ENCODE peak calls at places on chromosomes 1 and 21, in six cellular contexts. One of them, this sample, is unnamed. For H3K27me3, the result is how much of the 10 kb centered on the place peaks cover.

GRCh38 chr21:45305831-45306230 is 18.1 kb upstream of the POFUT2 start:
- DNase-seq in MM.1S: no peak
- DNase-seq in DND-41: no peak
- DNase-seq in astrocyte: peak
- DNase-seq in PC-9: no peak
- DNase-seq in hepatocyte: no peak
- DNase-seq in this sample: no peak

GRCh38 chr21:39153373-39153772 is 29.9 kb downstream of the PSMG1 start:
- DNase-seq in MM.1S: peak
- DNase-seq in DND-41: no peak
- DNase-seq in astrocyte: no peak
- DNase-seq in PC-9: no peak
- DNase-seq in hepatocyte: no peak
- DNase-seq in this sample: no peak

GRCh38 chr1:9302745-9303524 is 10.2 kb downstream of the SPSB1 start:
- DNase-seq in MM.1S: no peak
- DNase-seq in DND-41: no peak
- DNase-seq in astrocyte: peak
- DNase-seq in PC-9: peak
- DNase-seq in hepatocyte: peak
- DNase-seq in this sample: peak

GRCh38 chr21:45074818-45075605 is 632 bp downstream of the ADARB1 start:
- DNase-seq in MM.1S: no peak
- DNase-seq in DND-41: peak
- DNase-seq in astrocyte: peak
- DNase-seq in PC-9: no peak
- DNase-seq in hepatocyte: peak
- DNase-seq in this sample: no peak

GRCh38 chr1:66532798-66533783 is 862 bp upstream of the SGIP1 start:
- DNase-seq in MM.1S: no peak
- DNase-seq in DND-41: no peak
- DNase-seq in astrocyte: peak
- DNase-seq in PC-9: no peak
- DNase-seq in hepatocyte: peak
- DNase-seq in this sample: no peak

GRCh38 chr1:41889506-41890414 is 29.0 kb downstream of the HIVEP3 start:
- DNase-seq in MM.1S: no peak
- DNase-seq in DND-41: peak
- DNase-seq in astrocyte: no peak
- DNase-seq in PC-9: no peak
- DNase-seq in hepatocyte: no peak
- DNase-seq in this sample: no peak

GRCh38 chr1:1170215-1170890 is 3.3 kb upstream of the TTLL10 start:
- DNase-seq in MM.1S: no peak
- DNase-seq in DND-41: peak
- DNase-seq in astrocyte: no peak
- DNase-seq in PC-9: no peak
- DNase-seq in hepatocyte: no peak
- DNase-seq in this sample: no peak

GRCh38 chr1:159141584-159142518 is 29.6 kb upstream of the CADM3 start:
- DNase-seq in MM.1S: no peak
- DNase-seq in DND-41: no peak
- DNase-seq in astrocyte: peak
- DNase-seq in PC-9: no peak
- DNase-seq in hepatocyte: no peak
- DNase-seq in this sample: no peak

GRCh38 chr1:37621326-37621870 is 13.3 kb downstream of the RSPO1 start:
- DNase-seq in MM.1S: no peak
- DNase-seq in DND-41: no peak
- DNase-seq in astrocyte: no peak
- DNase-seq in PC-9: no peak
- DNase-seq in hepatocyte: no peak
- DNase-seq in this sample: no peak

GRCh38 chr1:44485229-44485932 is 80.3 kb downstream of the RNF220 start:
- DNase-seq in MM.1S: no peak
- DNase-seq in DND-41: no peak
- DNase-seq in astrocyte: peak
- DNase-seq in PC-9: no peak
- DNase-seq in hepatocyte: peak
- DNase-seq in this sample: no peak

GRCh38 chr1:57678138-57678537 is 254.3 kb upstream of the DAB1 start:
- DNase-seq in MM.1S: no peak
- DNase-seq in DND-41: no peak
- DNase-seq in astrocyte: no peak
- DNase-seq in PC-9: no peak
- DNase-seq in hepatocyte: peak
- DNase-seq in this sample: no peak

GRCh38 chr21:36543924-36544323 is 64.0 kb upstream of the CLDN14 start:
- DNase-seq in MM.1S: no peak
- DNase-seq in DND-41: no peak
- DNase-seq in astrocyte: no peak
- DNase-seq in PC-9: no peak
- DNase-seq in hepatocyte: no peak
- DNase-seq in this sample: no peak

GRCh38 chr1:10211805-10212405 is 1.5 kb downstream of the KIF1B start:
- DNase-seq in MM.1S: no peak
- DNase-seq in DND-41: no peak
- DNase-seq in astrocyte: no peak
- DNase-seq in PC-9: no peak
- DNase-seq in hepatocyte: peak
- DNase-seq in this sample: no peak

GRCh38 chr21:17051054-17051453 is 461.8 kb upstream of the CXADR start:
- DNase-seq in MM.1S: no peak
- DNase-seq in DND-41: no peak
- DNase-seq in astrocyte: peak
- DNase-seq in PC-9: no peak
- DNase-seq in hepatocyte: no peak
- DNase-seq in this sample: no peak

GRCh38 chr1:42013881-42014470 is 95.3 kb upstream of the HIVEP3 start:
- DNase-seq in MM.1S: no peak
- DNase-seq in DND-41: peak
- DNase-seq in astrocyte: no peak
- DNase-seq in PC-9: no peak
- DNase-seq in hepatocyte: no peak
- DNase-seq in this sample: no peak

GRCh38 chr21:17598437-17598836 is 14.3 kb downstream of the BTG3 start:
- DNase-seq in MM.1S: no peak
- DNase-seq in DND-41: no peak
- DNase-seq in astrocyte: no peak
- DNase-seq in PC-9: no peak
- DNase-seq in hepatocyte: no peak
- DNase-seq in this sample: no peak

GRCh38 chr21:42513151-42513984 is at the start of gene SLC37A1:
- DNase-seq in MM.1S: peak
- DNase-seq in DND-41: peak
- DNase-seq in astrocyte: no peak
- DNase-seq in PC-9: no peak
- DNase-seq in hepatocyte: peak
- DNase-seq in this sample: no peak

GRCh38 chr1:244647819-244648218 is 5.1 kb upstream of the DESI2 start:
- DNase-seq in MM.1S: no peak
- DNase-seq in DND-41: no peak
- DNase-seq in astrocyte: no peak
- DNase-seq in PC-9: no peak
- DNase-seq in hepatocyte: no peak
- DNase-seq in this sample: no peak

GRCh38 chr1:220768127-220768601 is 18.5 kb upstream of the MTARC1 start:
- DNase-seq in MM.1S: no peak
- DNase-seq in DND-41: no peak
- DNase-seq in astrocyte: no peak
- DNase-seq in PC-9: no peak
- DNase-seq in hepatocyte: no peak
- DNase-seq in this sample: no peak

GRCh38 chr21:43719748-43720538 is 1.0 kb downstream of the PDXK start:
- DNase-seq in MM.1S: peak
- DNase-seq in DND-41: no peak
- DNase-seq in astrocyte: no peak
- DNase-seq in PC-9: no peak
- DNase-seq in hepatocyte: no peak
- DNase-seq in this sample: no peak

GRCh38 chr1:25257176-25257575 is 9.9 kb upstream of the RSRP1 start:
- DNase-seq in MM.1S: no peak
- DNase-seq in DND-41: no peak
- DNase-seq in astrocyte: no peak
- DNase-seq in PC-9: no peak
- DNase-seq in hepatocyte: no peak
- DNase-seq in this sample: no peak

GRCh38 chr1:156692409-156692957 is 12.9 kb downstream of the CRABP2 start:
- DNase-seq in MM.1S: no peak
- DNase-seq in DND-41: no peak
- DNase-seq in astrocyte: no peak
- DNase-seq in PC-9: no peak
- DNase-seq in hepatocyte: no peak
- DNase-seq in this sample: no peak
- H3K27me3 ChIP-seq in MM.1S: half or more
- H3K27me3 ChIP-seq in DND-41: under half
- H3K27me3 ChIP-seq in astrocyte: under half
- H3K27me3 ChIP-seq in PC-9: under half
- H3K27me3 ChIP-seq in hepatocyte: under half
- H3K27me3 ChIP-seq in this sample: under half

DNA sequence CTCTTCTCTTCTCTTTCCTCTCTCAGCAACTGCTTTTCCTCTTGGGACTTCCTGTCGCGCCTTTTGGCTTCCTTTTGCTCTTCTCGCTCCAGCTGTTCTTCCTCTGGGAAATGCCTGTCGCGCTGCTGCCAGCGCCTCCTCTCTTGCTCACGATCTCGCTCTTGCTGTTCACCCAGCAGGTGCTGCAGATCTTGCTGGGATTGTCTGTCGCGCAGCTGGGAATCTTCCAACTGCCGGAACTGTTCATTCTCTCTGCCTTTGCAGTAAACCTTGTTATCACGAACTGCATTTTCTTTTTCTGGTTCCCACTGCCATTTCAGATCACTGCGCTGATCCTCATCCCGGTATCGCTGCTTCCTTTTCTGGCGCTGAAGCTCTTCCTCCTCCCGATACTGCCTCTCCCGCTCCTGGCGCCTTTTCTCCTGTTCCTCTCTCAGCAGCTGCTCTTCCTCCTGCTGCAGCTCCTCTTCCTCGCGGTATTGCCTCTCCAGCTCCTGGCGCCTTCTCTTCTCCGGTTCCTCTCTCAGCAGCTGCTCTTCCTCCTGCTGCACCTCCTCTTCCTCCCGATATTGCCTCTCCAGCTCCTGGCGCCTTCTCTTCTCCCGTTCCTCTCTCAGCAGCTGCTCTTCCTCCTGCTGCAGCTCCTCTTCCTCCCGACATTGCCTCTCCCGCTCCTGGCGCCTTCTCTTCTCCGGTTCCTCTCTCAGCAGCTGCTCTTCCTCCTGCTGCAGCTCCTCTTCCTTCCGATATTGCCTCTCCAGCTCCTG is 5.8 kb downstream of the TCHH start:
- DNase-seq in MM.1S: no peak
- DNase-seq in DND-41: no peak
- DNase-seq in astrocyte: no peak
- DNase-seq in PC-9: no peak
- DNase-seq in hepatocyte: no peak
- DNase-seq in this sample: no peak
- TF ChIP-seq EZH2 in MM.1S: no peak
- TF ChIP-seq EZH2 in DND-41: no peak
- TF ChIP-seq EZH2 in astrocyte: no peak
- TF ChIP-seq EZH2 in PC-9: no peak
- TF ChIP-seq EZH2 in hepatocyte: no peak
- TF ChIP-seq EZH2 in this sample: no peak

GRCh38 chr1:51189421-51190073 is 46.5 kb upstream of the RNF11 start:
- DNase-seq in MM.1S: peak
- DNase-seq in DND-41: peak
- DNase-seq in astrocyte: peak
- DNase-seq in PC-9: peak
- DNase-seq in hepatocyte: peak
- DNase-seq in this sample: peak

GRCh38 chr1:51190996-51191395 is 45.1 kb upstream of the RNF11 start:
- DNase-seq in MM.1S: no peak
- DNase-seq in DND-41: no peak
- DNase-seq in astrocyte: no peak
- DNase-seq in PC-9: no peak
- DNase-seq in hepatocyte: no peak
- DNase-seq in this sample: no peak

GRCh38 chr1:51188230-51188629 is 47.8 kb upstream of the RNF11 start:
- DNase-seq in MM.1S: no peak
- DNase-seq in DND-41: no peak
- DNase-seq in astrocyte: no peak
- DNase-seq in PC-9: no peak
- DNase-seq in hepatocyte: no peak
- DNase-seq in this sample: no peak

GRCh38 chr1:51193564-51193963 is 42.5 kb upstream of the RNF11 start:
- DNase-seq in MM.1S: no peak
- DNase-seq in DND-41: no peak
- DNase-seq in astrocyte: no peak
- DNase-seq in PC-9: no peak
- DNase-seq in hepatocyte: no peak
- DNase-seq in this sample: no peak

GRCh38 chr1:51192213-51192843 is 43.7 kb upstream of the RNF11 start:
- DNase-seq in MM.1S: peak
- DNase-seq in DND-41: peak
- DNase-seq in astrocyte: peak
- DNase-seq in PC-9: peak
- DNase-seq in hepatocyte: peak
- DNase-seq in this sample: peak
- TF ChIP-seq CTCF in MM.1S: peak
- TF ChIP-seq CTCF in DND-41: peak
- TF ChIP-seq CTCF in astrocyte: peak
- TF ChIP-seq CTCF in PC-9: peak
- TF ChIP-seq CTCF in hepatocyte: peak
- TF ChIP-seq CTCF in this sample: peak

GRCh38 chr1:6415979-6416656 is 3.6 kb downstream of the HES2 start:
- DNase-seq in MM.1S: no peak
- DNase-seq in DND-41: no peak
- DNase-seq in astrocyte: no peak
- DNase-seq in PC-9: no peak
- DNase-seq in hepatocyte: no peak
- DNase-seq in this sample: no peak
- H3K27me3 ChIP-seq in MM.1S: half or more
- H3K27me3 ChIP-seq in DND-41: under half
- H3K27me3 ChIP-seq in astrocyte: half or more
- H3K27me3 ChIP-seq in PC-9: under half
- H3K27me3 ChIP-seq in hepatocyte: half or more
- H3K27me3 ChIP-seq in this sample: under half

DNA sequence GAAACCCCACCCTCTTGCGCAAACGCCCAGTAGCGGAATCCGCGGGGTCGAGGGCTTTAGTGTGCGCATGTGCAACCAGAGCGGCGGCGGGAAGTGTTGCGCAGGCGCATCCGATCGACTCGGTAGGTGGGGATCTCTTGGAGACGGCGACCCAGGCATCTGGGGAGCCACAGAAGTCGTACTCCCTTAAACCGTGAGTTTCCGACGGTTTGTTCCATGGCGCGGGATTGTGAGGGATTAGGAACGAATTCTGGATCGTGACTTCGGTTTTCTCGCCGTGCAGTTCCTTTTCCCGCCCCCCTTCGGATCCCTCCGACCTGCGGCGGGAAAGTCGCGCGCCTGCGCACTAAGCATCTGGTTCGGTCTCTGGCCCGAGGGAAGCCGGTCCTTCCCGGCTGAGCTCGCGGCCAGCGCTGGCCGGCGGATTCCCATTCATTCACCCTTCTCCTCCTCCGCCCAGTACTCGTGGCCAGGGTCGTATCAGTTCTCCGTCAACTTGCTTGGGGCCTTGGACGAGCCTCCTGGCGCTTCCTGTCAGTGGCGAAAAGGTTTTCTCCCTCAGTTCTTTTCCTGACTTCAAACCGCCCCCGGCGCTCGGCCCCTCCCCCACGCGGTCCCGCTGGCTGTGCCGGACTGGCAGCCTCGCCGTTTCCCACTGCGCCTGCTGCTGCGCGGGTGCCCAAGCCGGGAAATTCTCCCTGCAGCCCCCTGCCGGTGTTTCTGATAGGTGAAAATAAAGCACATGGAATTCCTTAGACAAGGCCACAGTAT is at the start of gene CDC7:
- DNase-seq in MM.1S: peak
- DNase-seq in DND-41: peak
- DNase-seq in astrocyte: peak
- DNase-seq in PC-9: peak
- DNase-seq in hepatocyte: peak
- DNase-seq in this sample: peak
- TF ChIP-seq EZH2 in MM.1S: no peak
- TF ChIP-seq EZH2 in DND-41: no peak
- TF ChIP-seq EZH2 in astrocyte: no peak
- TF ChIP-seq EZH2 in PC-9: no peak
- TF ChIP-seq EZH2 in hepatocyte: no peak
- TF ChIP-seq EZH2 in this sample: no peak

This sample was measured in HCT116.